ENCODE peak calls at places on chromosomes 13 and 19, in eight cellular contexts. One of them, this sample, is unnamed.

GRCh38 chr19:35160629-35161433 is 6.3 kb downstream of the FXYD5 start:
- DNase-seq in ovary: no peak
- DNase-seq in lung: no peak
- DNase-seq in pancreas: no peak
- DNase-seq in heart left ventricle: no peak
- DNase-seq in CD8-positive, alpha-beta T cell: no peak
- DNase-seq in endothelial cell of umbilical vein: no peak
- DNase-seq in HCT116: no peak
- DNase-seq in this sample: no peak

GRCh38 chr19:18044825-18045304 is 36.9 kb downstream of the ARRDC2 start:
- DNase-seq in ovary: no peak
- DNase-seq in lung: peak; percentile 63
- DNase-seq in pancreas: peak; percentile 83
- DNase-seq in heart left ventricle: peak; percentile 87
- DNase-seq in CD8-positive, alpha-beta T cell: peak; percentile 68
- DNase-seq in endothelial cell of umbilical vein: no peak
- DNase-seq in HCT116: no peak
- DNase-seq in this sample: peak; percentile 76

GRCh38 chr19:39588066-39588465 is 14.3 kb upstream of the LGALS13 start:
- DNase-seq in ovary: no peak
- DNase-seq in lung: no peak
- DNase-seq in pancreas: no peak
- DNase-seq in heart left ventricle: no peak
- DNase-seq in CD8-positive, alpha-beta T cell: no peak
- DNase-seq in endothelial cell of umbilical vein: no peak
- DNase-seq in HCT116: no peak
- DNase-seq in this sample: no peak

GRCh38 chr19:58252102-58252685 is 23.5 kb downstream of the ZNF544 start:
- DNase-seq in ovary: no peak
- DNase-seq in lung: no peak
- DNase-seq in pancreas: no peak
- DNase-seq in heart left ventricle: no peak
- DNase-seq in CD8-positive, alpha-beta T cell: no peak
- DNase-seq in endothelial cell of umbilical vein: no peak
- DNase-seq in HCT116: no peak
- DNase-seq in this sample: no peak

GRCh38 chr19:3606174-3606689 is 443 bp downstream of the TBXA2R start:
- DNase-seq in ovary: peak; percentile 46
- DNase-seq in lung: no peak
- DNase-seq in pancreas: peak; percentile 89
- DNase-seq in heart left ventricle: no peak
- DNase-seq in CD8-positive, alpha-beta T cell: no peak
- DNase-seq in endothelial cell of umbilical vein: no peak
- DNase-seq in HCT116: peak; percentile 10
- DNase-seq in this sample: no peak

GRCh38 chr19:38193445-38193844 is 30.6 kb downstream of the DPF1 start:
- DNase-seq in ovary: no peak
- DNase-seq in lung: no peak
- DNase-seq in pancreas: peak; percentile 54
- DNase-seq in heart left ventricle: no peak
- DNase-seq in CD8-positive, alpha-beta T cell: no peak
- DNase-seq in endothelial cell of umbilical vein: no peak
- DNase-seq in HCT116: no peak
- DNase-seq in this sample: no peak

GRCh38 chr19:20238025-20238623 is 71.1 kb downstream of the ZNF486 start:
- DNase-seq in ovary: peak; percentile 89
- DNase-seq in lung: peak; percentile 89
- DNase-seq in pancreas: peak; percentile 96
- DNase-seq in heart left ventricle: peak; percentile 93
- DNase-seq in CD8-positive, alpha-beta T cell: peak; percentile 74
- DNase-seq in endothelial cell of umbilical vein: peak; percentile 88
- DNase-seq in HCT116: no peak
- DNase-seq in this sample: peak; percentile 93

GRCh38 chr19:46924874-46925547 is 64.2 kb downstream of the ARHGAP35 start:
- DNase-seq in ovary: no peak
- DNase-seq in lung: no peak
- DNase-seq in pancreas: no peak
- DNase-seq in heart left ventricle: no peak
- DNase-seq in CD8-positive, alpha-beta T cell: no peak
- DNase-seq in endothelial cell of umbilical vein: peak; percentile 74
- DNase-seq in HCT116: no peak
- DNase-seq in this sample: no peak

GRCh38 chr13:36746051-36746450 is 72.2 kb downstream of the SERTM1 start:
- DNase-seq in ovary: no peak
- DNase-seq in lung: no peak
- DNase-seq in pancreas: no peak
- DNase-seq in heart left ventricle: no peak
- DNase-seq in CD8-positive, alpha-beta T cell: no peak
- DNase-seq in endothelial cell of umbilical vein: no peak
- DNase-seq in HCT116: no peak
- DNase-seq in this sample: no peak

GRCh38 chr19:31730270-31730669 is 381.0 kb upstream of the TSHZ3 start:
- DNase-seq in ovary: no peak
- DNase-seq in lung: peak; percentile 27
- DNase-seq in pancreas: no peak
- DNase-seq in heart left ventricle: no peak
- DNase-seq in CD8-positive, alpha-beta T cell: no peak
- DNase-seq in endothelial cell of umbilical vein: no peak
- DNase-seq in HCT116: no peak
- DNase-seq in this sample: no peak

GRCh38 chr13:22103046-22103445 is 432.2 kb downstream of the FGF9 start:
- DNase-seq in ovary: no peak
- DNase-seq in lung: no peak
- DNase-seq in pancreas: no peak
- DNase-seq in heart left ventricle: no peak
- DNase-seq in CD8-positive, alpha-beta T cell: no peak
- DNase-seq in endothelial cell of umbilical vein: no peak
- DNase-seq in HCT116: no peak
- DNase-seq in this sample: no peak

GRCh38 chr13:64347662-64348061 is 2882.5 kb downstream of the PCDH9 start:
- DNase-seq in ovary: no peak
- DNase-seq in lung: no peak
- DNase-seq in pancreas: no peak
- DNase-seq in heart left ventricle: no peak
- DNase-seq in CD8-positive, alpha-beta T cell: no peak
- DNase-seq in endothelial cell of umbilical vein: no peak
- DNase-seq in HCT116: no peak
- DNase-seq in this sample: no peak

GRCh38 chr13:52751196-52751595 is 11.6 kb upstream of the CNMD start:
- DNase-seq in ovary: no peak
- DNase-seq in lung: no peak
- DNase-seq in pancreas: no peak
- DNase-seq in heart left ventricle: no peak
- DNase-seq in CD8-positive, alpha-beta T cell: no peak
- DNase-seq in endothelial cell of umbilical vein: no peak
- DNase-seq in HCT116: no peak
- DNase-seq in this sample: no peak

GRCh38 chr13:62357887-62358645 is 942.4 kb upstream of the PCDH20 start:
- DNase-seq in ovary: no peak
- DNase-seq in lung: no peak
- DNase-seq in pancreas: no peak
- DNase-seq in heart left ventricle: no peak
- DNase-seq in CD8-positive, alpha-beta T cell: no peak
- DNase-seq in endothelial cell of umbilical vein: peak; percentile 27
- DNase-seq in HCT116: peak; percentile 74
- DNase-seq in this sample: peak; percentile 56

GRCh38 chr13:42478531-42479156 is 95.3 kb upstream of the TNFSF11 start:
- DNase-seq in ovary: no peak
- DNase-seq in lung: no peak
- DNase-seq in pancreas: no peak
- DNase-seq in heart left ventricle: no peak
- DNase-seq in CD8-positive, alpha-beta T cell: no peak
- DNase-seq in endothelial cell of umbilical vein: peak; percentile 26
- DNase-seq in HCT116: peak; percentile 10
- DNase-seq in this sample: peak; percentile 37

GRCh38 chr13:64417609-64418008 is 2812.5 kb downstream of the PCDH9 start:
- DNase-seq in ovary: no peak
- DNase-seq in lung: no peak
- DNase-seq in pancreas: no peak
- DNase-seq in heart left ventricle: no peak
- DNase-seq in CD8-positive, alpha-beta T cell: no peak
- DNase-seq in endothelial cell of umbilical vein: no peak
- DNase-seq in HCT116: no peak
- DNase-seq in this sample: no peak

GRCh38 chr19:55345818-55346724 is 6.4 kb downstream of the KMT5C start:
- DNase-seq in ovary: peak; percentile 63
- DNase-seq in lung: no peak
- DNase-seq in pancreas: peak; percentile 77
- DNase-seq in heart left ventricle: peak; percentile 75
- DNase-seq in CD8-positive, alpha-beta T cell: no peak
- DNase-seq in endothelial cell of umbilical vein: no peak
- DNase-seq in HCT116: no peak
- DNase-seq in this sample: peak; percentile 33

GRCh38 chr19:47341734-47342133 is 7.4 kb upstream of the DHX34 start:
- DNase-seq in ovary: no peak
- DNase-seq in lung: no peak
- DNase-seq in pancreas: no peak
- DNase-seq in heart left ventricle: no peak
- DNase-seq in CD8-positive, alpha-beta T cell: no peak
- DNase-seq in endothelial cell of umbilical vein: no peak
- DNase-seq in HCT116: no peak
- DNase-seq in this sample: no peak

GRCh38 chr13:43985437-43986051 is 105.8 kb downstream of the LACC1 start:
- DNase-seq in ovary: no peak
- DNase-seq in lung: no peak
- DNase-seq in pancreas: no peak
- DNase-seq in heart left ventricle: no peak
- DNase-seq in CD8-positive, alpha-beta T cell: no peak
- DNase-seq in endothelial cell of umbilical vein: no peak
- DNase-seq in HCT116: no peak
- DNase-seq in this sample: no peak

GRCh38 chr13:44934724-44935123 is 54.5 kb downstream of the NUFIP1 start:
- DNase-seq in ovary: no peak
- DNase-seq in lung: no peak
- DNase-seq in pancreas: no peak
- DNase-seq in heart left ventricle: no peak
- DNase-seq in CD8-positive, alpha-beta T cell: no peak
- DNase-seq in endothelial cell of umbilical vein: peak; percentile 40
- DNase-seq in HCT116: no peak
- DNase-seq in this sample: peak; percentile 55

GRCh38 chr13:108115739-108116138 is 99.6 kb downstream of the LIG4 start:
- DNase-seq in ovary: no peak
- DNase-seq in lung: no peak
- DNase-seq in pancreas: no peak
- DNase-seq in heart left ventricle: no peak
- DNase-seq in CD8-positive, alpha-beta T cell: no peak
- DNase-seq in endothelial cell of umbilical vein: no peak
- DNase-seq in HCT116: no peak
- DNase-seq in this sample: no peak

GRCh38 chr13:108120332-108120731 is 95.0 kb downstream of the LIG4 start:
- DNase-seq in ovary: no peak
- DNase-seq in lung: no peak
- DNase-seq in pancreas: no peak
- DNase-seq in heart left ventricle: no peak
- DNase-seq in CD8-positive, alpha-beta T cell: no peak
- DNase-seq in endothelial cell of umbilical vein: no peak
- DNase-seq in HCT116: no peak
- DNase-seq in this sample: no peak

GRCh38 chr13:108121406-108121805 is 93.9 kb downstream of the LIG4 start:
- DNase-seq in ovary: no peak
- DNase-seq in lung: no peak
- DNase-seq in pancreas: no peak
- DNase-seq in heart left ventricle: no peak
- DNase-seq in CD8-positive, alpha-beta T cell: no peak
- DNase-seq in endothelial cell of umbilical vein: no peak
- DNase-seq in HCT116: no peak
- DNase-seq in this sample: no peak
- TF ChIP-seq CTCF in ovary: no peak
- TF ChIP-seq CTCF in lung: no peak
- TF ChIP-seq CTCF in pancreas: no peak
- TF ChIP-seq CTCF in heart left ventricle: no peak
- TF ChIP-seq CTCF in CD8-positive, alpha-beta T cell: no peak
- TF ChIP-seq CTCF in endothelial cell of umbilical vein: no peak
- TF ChIP-seq CTCF in HCT116: no peak
- TF ChIP-seq CTCF in this sample: no peak

GRCh38 chr19:11692127-11692790 is 46.5 kb downstream of the ZNF823 start:
- DNase-seq in ovary: no peak
- DNase-seq in lung: no peak
- DNase-seq in pancreas: no peak
- DNase-seq in heart left ventricle: no peak
- DNase-seq in CD8-positive, alpha-beta T cell: no peak
- DNase-seq in endothelial cell of umbilical vein: no peak
- DNase-seq in HCT116: no peak
- DNase-seq in this sample: no peak
- H3K27ac ChIP-seq in ovary: no peak overlapping the region
- H3K27ac ChIP-seq in lung: no peak overlapping the region
- H3K27ac ChIP-seq in pancreas: no peak overlapping the region
- H3K27ac ChIP-seq in heart left ventricle: no peak overlapping the region
- H3K27ac ChIP-seq in CD8-positive, alpha-beta T cell: no peak overlapping the region
- H3K27ac ChIP-seq in endothelial cell of umbilical vein: no peak overlapping the region
- H3K27ac ChIP-seq in HCT116: no peak overlapping the region
- H3K27ac ChIP-seq in this sample: no peak overlapping the region

GRCh38 chr13:98761126-98761978 is 8.9 kb upstream of the SLC15A1 start:
- DNase-seq in ovary: no peak
- DNase-seq in lung: no peak
- DNase-seq in pancreas: no peak
- DNase-seq in heart left ventricle: no peak
- DNase-seq in CD8-positive, alpha-beta T cell: no peak
- DNase-seq in endothelial cell of umbilical vein: no peak
- DNase-seq in HCT116: no peak
- DNase-seq in this sample: no peak
- TF ChIP-seq CTCF in ovary: no peak
- TF ChIP-seq CTCF in lung: no peak
- TF ChIP-seq CTCF in pancreas: no peak
- TF ChIP-seq CTCF in heart left ventricle: no peak
- TF ChIP-seq CTCF in CD8-positive, alpha-beta T cell: no peak
- TF ChIP-seq CTCF in endothelial cell of umbilical vein: no peak
- TF ChIP-seq CTCF in HCT116: no peak
- TF ChIP-seq CTCF in this sample: peak; percentile 22

DNA sequence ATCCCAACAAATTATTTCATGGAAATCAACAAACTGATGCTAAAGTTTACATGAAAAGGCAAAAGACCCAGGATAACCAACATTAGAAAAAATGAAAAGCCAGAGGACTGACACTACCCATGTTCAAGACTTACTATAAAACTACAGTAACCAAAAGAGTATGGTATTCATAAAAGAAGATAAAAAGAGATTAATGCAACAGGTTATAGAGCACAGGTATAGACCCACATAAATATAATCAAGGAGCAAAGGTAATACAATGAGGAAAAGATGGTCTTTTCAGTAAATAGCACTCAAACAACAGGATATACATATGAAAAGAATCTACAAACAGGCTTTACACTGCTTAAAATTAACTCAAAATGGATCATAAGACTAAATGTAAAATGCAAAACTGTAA is 1342.7 kb downstream of the UQCRFS1 start:
- DNase-seq in ovary: no peak
- DNase-seq in lung: no peak
- DNase-seq in pancreas: no peak
- DNase-seq in heart left ventricle: no peak
- DNase-seq in CD8-positive, alpha-beta T cell: no peak
- DNase-seq in endothelial cell of umbilical vein: no peak
- DNase-seq in HCT116: no peak
- DNase-seq in this sample: no peak
- H3K27ac ChIP-seq in ovary: no peak overlapping the region
- H3K27ac ChIP-seq in lung: no peak overlapping the region
- H3K27ac ChIP-seq in pancreas: no peak overlapping the region
- H3K27ac ChIP-seq in heart left ventricle: no peak overlapping the region
- H3K27ac ChIP-seq in CD8-positive, alpha-beta T cell: no peak overlapping the region
- H3K27ac ChIP-seq in endothelial cell of umbilical vein: no peak overlapping the region
- H3K27ac ChIP-seq in HCT116: no peak overlapping the region
- H3K27ac ChIP-seq in this sample: no peak overlapping the region